ENCODE peak calls at places on chromosome 12, in four cellular contexts. One of them, this sample, is unnamed.

GRCh38 chr12:8562310-8562709 is 21.6 kb upstream of the CLEC4E start:
- DNase-seq in heart right ventricle: no peak
- DNase-seq in EL: no peak
- DNase-seq in CD8-positive, alpha-beta memory T cell: no peak
- DNase-seq in this sample: no peak

GRCh38 chr12:120399531-120399930 is 30.6 kb upstream of the MSI1 start:
- DNase-seq in CD8-positive, alpha-beta memory T cell: no peak
- DNase-seq in heart right ventricle: no peak
- DNase-seq in EL: peak; percentile 78
- DNase-seq in this sample: no peak

GRCh38 chr12:2759733-2760132 is 35.0 kb upstream of the FKBP4 start:
- DNase-seq in heart right ventricle: no peak
- DNase-seq in EL: no peak
- DNase-seq in CD8-positive, alpha-beta memory T cell: no peak
- DNase-seq in this sample: no peak

GRCh38 chr12:46258129-46258528 is 10.7 kb downstream of the SLC38A1 start:
- DNase-seq in heart right ventricle: no peak
- DNase-seq in EL: no peak
- DNase-seq in CD8-positive, alpha-beta memory T cell: no peak
- DNase-seq in this sample: no peak

GRCh38 chr12:108320503-108321293 is 18.4 kb downstream of the CMKLR1 start:
- DNase-seq in CD8-positive, alpha-beta memory T cell: no peak
- DNase-seq in heart right ventricle: no peak
- DNase-seq in EL: no peak
- DNase-seq in this sample: no peak

GRCh38 chr12:79681008-79681590 is 9.7 kb downstream of the PAWR start:
- DNase-seq in heart right ventricle: no peak
- DNase-seq in EL: peak; percentile 69
- DNase-seq in CD8-positive, alpha-beta memory T cell: no peak
- DNase-seq in this sample: no peak

GRCh38 chr12:20492251-20492728 is 124.0 kb downstream of the PDE3A start:
- DNase-seq in CD8-positive, alpha-beta memory T cell: no peak
- DNase-seq in heart right ventricle: no peak
- DNase-seq in EL: peak; percentile 81
- DNase-seq in this sample: no peak

GRCh38 chr12:47722926-47723631 is 2.2 kb downstream of the ENDOU start:
- DNase-seq in CD8-positive, alpha-beta memory T cell: no peak
- DNase-seq in heart right ventricle: no peak
- DNase-seq in EL: no peak
- DNase-seq in this sample: no peak

GRCh38 chr12:89453121-89453520 is 71.5 kb downstream of the GALNT4 start:
- DNase-seq in heart right ventricle: no peak
- DNase-seq in CD8-positive, alpha-beta memory T cell: no peak
- DNase-seq in EL: no peak
- DNase-seq in this sample: no peak

GRCh38 chr12:121282072-121282742 is 14.3 kb downstream of the CAMKK2 start:
- DNase-seq in heart right ventricle: no peak
- DNase-seq in CD8-positive, alpha-beta memory T cell: no peak
- DNase-seq in EL: no peak
- DNase-seq in this sample: no peak

GRCh38 chr12:75349946-75350345 is 15.5 kb downstream of the GLIPR1L1 start:
- DNase-seq in EL: no peak
- DNase-seq in heart right ventricle: no peak
- DNase-seq in CD8-positive, alpha-beta memory T cell: no peak
- DNase-seq in this sample: no peak

GRCh38 chr12:78793982-78794381 is 70.6 kb upstream of the SYT1 start:
- DNase-seq in heart right ventricle: no peak
- DNase-seq in EL: no peak
- DNase-seq in CD8-positive, alpha-beta memory T cell: no peak
- DNase-seq in this sample: no peak

GRCh38 chr12:54022960-54023884 is 5.0 kb upstream of the HOXC6 start:
- DNase-seq in heart right ventricle: no peak
- DNase-seq in EL: no peak
- DNase-seq in CD8-positive, alpha-beta memory T cell: no peak
- DNase-seq in this sample: no peak

GRCh38 chr12:43338848-43339526 is 213.0 kb downstream of the ADAMTS20 start:
- DNase-seq in CD8-positive, alpha-beta memory T cell: no peak
- DNase-seq in EL: peak; percentile 80
- DNase-seq in heart right ventricle: peak; percentile 31
- DNase-seq in this sample: no peak

GRCh38 chr12:104359216-104359615 is 55.7 kb downstream of the EID3 start:
- DNase-seq in CD8-positive, alpha-beta memory T cell: no peak
- DNase-seq in EL: no peak
- DNase-seq in heart right ventricle: no peak
- DNase-seq in this sample: no peak

GRCh38 chr12:28539691-28540323 is 349.6 kb downstream of the CCDC91 start:
- DNase-seq in EL: peak; percentile 24
- DNase-seq in CD8-positive, alpha-beta memory T cell: no peak
- DNase-seq in heart right ventricle: no peak
- DNase-seq in this sample: no peak

GRCh38 chr12:64950899-64951298 is 126.5 kb downstream of the TBC1D30 start:
- DNase-seq in CD8-positive, alpha-beta memory T cell: no peak
- DNase-seq in EL: no peak
- DNase-seq in heart right ventricle: no peak
- DNase-seq in this sample: no peak